ENCODE peak calls at places on chromosomes 5 and 9, in four cellular contexts. P, Z, I and G are unnamed samples.

GRCh38 chr5:55205001-55205400 is 22.1 kb downstream of the MCIDAS start:
- DNase-seq in P (no peak), Z (no peak), I (no peak), G (no peak)

GRCh38 chr9:93133641-93134017 is 422 bp downstream of the NINJ1 start:
- DNase-seq in P (peak; percentile 68), Z (peak; percentile 74), I (peak; percentile 79), G (peak; percentile 58)

GRCh38 chr5:150068961-150069618 is 17.3 kb downstream of the CSF1R start:
- DNase-seq in P (no peak), Z (no peak), I (no peak), G (no peak)

GRCh38 chr5:139388198-139388821 is 1.4 kb downstream of the MZB1 start:
- DNase-seq in P (peak; percentile 66), Z (no peak), I (peak; percentile 63), G (no peak)

GRCh38 chr5:32387841-32388240 is 56.7 kb downstream of the ZFR start:
- DNase-seq in P (no peak), Z (no peak), I (no peak), G (no peak)

GRCh38 chr9:131432597-131433301 is 38.9 kb downstream of the PRRC2B start:
- DNase-seq in P (no peak), Z (no peak), I (no peak), G (no peak)

GRCh38 chr5:66958126-66958983 is 238.2 kb downstream of the CD180 start:
- DNase-seq in P (no peak), Z (no peak), I (no peak), G (no peak)

GRCh38 chr9:35164711-35165110 is 2.9 kb downstream of the UNC13B start:
- DNase-seq in P (no peak), Z (no peak), I (no peak), G (no peak)

GRCh38 chr9:130030821-130031481 is 12.0 kb downstream of the FNBP1 start:
- DNase-seq in P (no peak), Z (no peak), I (peak; percentile 28), G (no peak)

GRCh38 chr9:128149951-128150593 is 819 bp downstream of the LCN2 start:
- DNase-seq in P (no peak), Z (peak; percentile 52), I (no peak), G (no peak)
- TF ChIP-seq NR3C1 in P (no peak), Z (no peak), I (no peak), G (no peak)

GRCh38 chr5:28165116-28165515 is 1126.7 kb upstream of the CDH9 start:
- DNase-seq in P (no peak), Z (no peak), I (no peak), G (no peak)
- TF ChIP-seq NR3C1 in P (no peak), Z (no peak), I (no peak), G (no peak)

DNA sequence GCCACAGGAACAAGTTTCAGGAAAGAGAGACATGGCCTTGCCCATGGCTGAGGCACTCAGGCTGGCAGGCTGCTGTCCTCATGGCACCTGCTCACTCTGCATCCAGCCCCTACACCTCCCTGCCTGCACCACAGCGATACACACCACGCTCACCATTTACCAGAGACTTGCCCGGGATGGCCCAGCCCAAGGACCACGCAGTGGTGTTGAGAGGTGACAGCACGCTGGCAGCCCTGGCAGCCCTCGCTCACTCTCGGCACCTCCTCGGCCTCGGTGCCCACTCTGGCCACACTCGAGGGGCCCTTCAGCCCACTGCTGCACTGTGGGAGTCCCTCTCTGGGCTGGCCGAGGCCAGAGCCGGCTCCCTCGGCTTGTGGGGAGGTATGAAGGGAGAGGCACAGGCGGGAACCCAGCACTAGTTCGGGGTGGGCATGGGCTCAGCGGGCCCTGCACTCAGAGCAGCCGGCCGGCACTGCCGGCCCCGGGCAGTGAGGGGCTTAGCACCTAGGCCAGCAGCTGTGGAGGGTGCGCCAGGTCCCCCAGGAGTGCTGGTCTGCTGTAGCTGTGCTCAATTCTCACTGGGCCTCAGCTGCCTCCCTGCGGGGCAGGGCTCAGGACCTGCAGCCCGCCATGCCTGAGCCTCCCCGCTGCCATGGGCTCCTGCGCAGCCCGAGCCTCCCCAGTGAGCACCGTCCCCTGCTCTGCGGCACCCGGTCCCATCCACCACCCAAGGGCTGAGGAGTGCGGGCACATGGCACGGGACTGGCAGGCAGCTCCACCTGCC is 20.3 kb downstream of the ZDHHC11B start:
- DNase-seq in P (no peak), Z (no peak), I (no peak), G (no peak)
- TF ChIP-seq NR3C1 in P (no peak), Z (no peak), I (no peak), G (no peak)

GRCh38 chr9:121239071-121239470 is 28.9 kb upstream of the GSN start:
- DNase-seq in P (no peak), Z (no peak), I (no peak), G (no peak)
- TF ChIP-seq NR3C1 in P (no peak), Z (no peak), I (no peak), G (no peak)

GRCh38 chr5:180180846-180181245 is 28.2 kb downstream of the RASGEF1C start:
- DNase-seq in P (no peak), Z (no peak), I (no peak), G (no peak)

GRCh38 chr5:180176191-180176590 is 32.8 kb downstream of the RASGEF1C start:
- DNase-seq in P (no peak), Z (no peak), I (no peak), G (no peak)

GRCh38 chr5:180180198-180180820 is 28.7 kb downstream of the RASGEF1C start:
- DNase-seq in P (no peak), Z (no peak), I (no peak), G (no peak)

GRCh38 chr5:180179399-180180197 is 29.4 kb downstream of the RASGEF1C start:
- DNase-seq in P (no peak), Z (no peak), I (no peak), G (no peak)

DNA sequence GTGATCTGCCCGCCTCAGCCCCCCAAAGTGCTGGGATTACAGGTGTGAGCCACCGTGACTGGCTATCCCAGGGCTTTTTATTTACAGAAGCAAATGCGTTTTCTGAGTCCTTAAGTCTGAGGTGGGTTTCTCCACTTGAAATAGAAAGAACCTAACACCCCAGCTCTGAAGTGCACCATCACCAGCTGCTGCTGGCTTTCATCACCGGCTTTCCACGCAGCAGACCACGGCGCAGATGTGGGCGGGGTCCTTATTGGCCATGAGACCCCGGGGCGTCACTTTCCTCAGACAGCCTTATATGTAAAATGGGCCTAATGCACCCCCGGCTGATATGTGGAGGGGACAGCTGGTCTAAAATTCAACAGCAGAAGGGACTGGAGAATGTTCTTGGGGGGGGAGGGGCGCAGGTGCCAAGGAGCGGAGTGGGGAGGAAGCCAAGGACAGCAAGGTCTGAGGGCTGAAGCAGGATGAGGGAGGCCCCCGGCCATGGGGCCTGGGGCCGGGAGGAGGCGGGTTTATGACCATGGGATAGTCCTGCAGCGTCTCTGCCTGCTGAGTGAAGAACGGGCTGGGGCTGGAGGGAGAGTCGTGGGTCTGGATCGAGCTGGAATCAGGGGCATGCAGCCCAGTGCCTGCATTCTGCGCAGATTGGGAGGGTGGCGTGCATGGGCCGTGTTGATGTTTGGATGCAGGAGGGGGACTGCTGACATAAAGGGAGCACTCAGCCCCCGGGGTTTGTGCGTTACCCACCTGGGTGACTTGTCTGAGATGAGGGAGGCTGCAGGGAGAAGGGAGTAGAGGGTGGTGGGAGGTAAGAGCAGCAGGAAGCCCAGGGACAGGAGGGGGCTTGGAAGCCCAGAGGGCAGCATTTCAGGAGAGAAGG is 30.3 kb downstream of the RASGEF1C start:
- DNase-seq in P (no peak), Z (no peak), I (no peak), G (no peak)
- TF ChIP-seq NR3C1 in P (no peak), Z (no peak), I (no peak), G (no peak)

DNA sequence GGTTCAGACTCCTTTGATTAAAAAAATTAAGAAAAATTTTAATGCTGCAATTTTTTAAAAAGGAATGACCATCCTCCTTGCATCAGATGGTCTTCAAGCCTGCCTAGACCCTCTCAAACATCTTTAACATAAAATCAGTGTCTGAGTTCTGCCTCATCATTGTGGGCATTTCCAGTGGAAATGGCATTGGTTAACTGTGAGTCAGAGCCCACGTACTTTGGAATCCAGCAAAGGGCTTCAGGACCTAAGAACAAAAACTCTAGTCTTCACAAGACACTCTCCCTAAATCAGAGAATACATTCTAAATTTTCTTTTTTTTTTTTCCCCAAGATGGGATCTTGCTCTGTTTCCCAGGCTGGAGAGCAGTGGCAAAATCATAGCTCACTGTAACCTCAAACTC is 9.4 kb upstream of the C5orf15 start:
- DNase-seq in P (no peak), Z (no peak), I (no peak), G (no peak)
- TF ChIP-seq NR3C1 in P (no peak), Z (no peak), I (no peak), G (no peak)

DNA sequence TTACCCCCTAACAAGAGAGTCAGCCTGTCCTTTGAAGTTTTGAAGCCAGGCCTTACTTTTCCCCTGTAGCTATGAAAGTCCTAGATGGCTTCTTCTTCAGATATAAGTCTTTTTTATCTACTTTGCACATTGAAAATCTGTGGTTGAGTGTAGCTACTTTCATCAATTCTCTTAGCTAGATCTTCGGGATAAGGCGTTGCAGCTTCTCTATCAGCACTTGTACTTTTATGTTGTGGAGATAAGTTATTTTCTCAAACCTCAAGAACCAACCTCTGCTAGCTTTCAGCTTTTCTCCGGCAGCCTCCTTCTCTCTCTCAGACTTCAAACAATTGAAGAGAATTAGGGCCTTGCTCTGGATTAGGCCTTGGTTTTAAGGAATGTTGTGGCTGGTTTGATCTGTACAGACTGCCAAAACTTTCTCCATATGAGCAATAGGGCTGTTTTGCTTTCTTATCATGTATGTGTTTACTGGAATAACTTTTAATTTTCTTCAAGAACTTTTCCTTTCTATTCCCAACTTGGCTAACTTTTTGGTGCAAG is 21.7 kb downstream of the CATSPER3 start:
- DNase-seq in P (no peak), Z (no peak), I (no peak), G (no peak)
- TF ChIP-seq NR3C1 in P (no peak), Z (no peak), I (no peak), G (no peak)

GRCh38 chr5:157908459-157908858 is 49.5 kb upstream of the CLINT1 start:
- DNase-seq in P (no peak), Z (no peak), I (no peak), G (no peak)

GRCh38 chr5:157902440-157903116 is 43.6 kb upstream of the CLINT1 start:
- DNase-seq in P (no peak), Z (no peak), I (no peak), G (no peak)

GRCh38 chr5:157907479-157907878 is 48.5 kb upstream of the CLINT1 start:
- DNase-seq in P (no peak), Z (no peak), I (no peak), G (no peak)

GRCh38 chr5:157900644-157901043 is 41.7 kb upstream of the CLINT1 start:
- DNase-seq in P (no peak), Z (no peak), I (no peak), G (no peak)

DNA sequence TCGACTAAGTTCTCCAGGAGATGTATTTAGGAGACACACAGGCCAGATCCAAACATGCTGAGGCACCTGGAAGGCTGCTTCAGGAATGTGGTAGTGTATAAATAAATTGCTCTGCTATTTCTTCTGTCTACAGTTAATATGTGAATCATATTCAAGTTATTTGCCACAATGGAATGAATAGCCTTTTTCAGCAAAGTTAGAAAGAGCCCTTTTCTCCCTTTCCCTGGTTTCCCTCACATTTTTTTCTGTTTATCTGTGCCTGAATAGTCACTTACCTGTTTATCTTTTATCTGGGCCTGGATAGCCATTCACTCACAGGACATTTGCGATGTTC is 44.1 kb upstream of the CLINT1 start:
- DNase-seq in P (no peak), Z (no peak), I (no peak), G (no peak)
- TF ChIP-seq NR3C1 in P (no peak), Z (no peak), I (no peak), G (no peak)

GRCh38 chr5:179585903-179586511 is 35.7 kb downstream of the RUFY1 start:
- DNase-seq in P (no peak), Z (no peak), I (no peak), G (no peak)
- TF ChIP-seq NR3C1 in P (no peak), Z (no peak), I (no peak), G (no peak)

GRCh38 chr5:69431424-69432303 is 16.7 kb downstream of the MARVELD2 start:
- DNase-seq in P (no peak), Z (no peak), I (no peak), G (no peak)

GRCh38 chr5:69432412-69433206 is 17.7 kb downstream of the MARVELD2 start:
- DNase-seq in P (no peak), Z (no peak), I (no peak), G (no peak)
- TF ChIP-seq NR3C1 in P (no peak), Z (no peak), I (no peak), G (no peak)